ENCODE peak calls at places on chromosomes 1 and 21, in five cellular contexts. P, Z, F, J and G are unnamed samples.

GRCh38 chr1:235649722-235650163 is at the start of gene GNG4:
- DNase-seq in F (no peak), Z (peak), J (peak), P (no peak), G (no peak)

GRCh38 chr21:42133131-42133530 is 62.0 kb downstream of the UMODL1 start:
- DNase-seq in J (no peak), Z (no peak), F (no peak), P (no peak), G (no peak)

GRCh38 chr1:177444997-177445746 is 274.4 kb downstream of the BRINP2 start:
- DNase-seq in J (no peak), P (peak), F (no peak), Z (no peak), G (no peak)

GRCh38 chr1:47679826-47680225 is 242.0 kb downstream of the FOXD2 start:
- DNase-seq in Z (no peak), P (no peak), J (no peak), F (no peak), G (no peak)

GRCh38 chr1:155307247-155307740 is 1.4 kb upstream of the FDPS start:
- DNase-seq in Z (no peak), J (peak), F (no peak), P (no peak), G (no peak)

GRCh38 chr1:236685205-236685916 is 938 bp upstream of the ACTN2 start:
- DNase-seq in P (peak), F (no peak), J (no peak), Z (no peak), G (no peak)

GRCh38 chr1:219088778-219089557 is 84.7 kb upstream of the LYPLAL1 start:
- DNase-seq in J (peak), F (no peak), Z (no peak), P (peak), G (peak)

GRCh38 chr1:111195002-111195684 is 5.3 kb downstream of the DENND2D start:
- DNase-seq in P (no peak), Z (no peak), F (no peak), J (no peak), G (no peak)

GRCh38 chr1:192443616-192444015 is 126.8 kb downstream of the RGS21 start:
- DNase-seq in P (no peak), J (no peak), Z (no peak), F (no peak), G (no peak)

GRCh38 chr1:178684542-178685000 is 40.5 kb upstream of the RALGPS2 start:
- DNase-seq in P (peak), F (no peak), J (peak), Z (no peak), G (peak)

GRCh38 chr1:180123463-180123936 is 31.2 kb upstream of the QSOX1 start:
- DNase-seq in P (no peak), J (no peak), F (no peak), Z (no peak), G (no peak)

GRCh38 chr1:206430031-206430983 is 40.0 kb upstream of the IKBKE start:
- DNase-seq in Z (no peak), F (no peak), P (no peak), J (no peak), G (peak)

GRCh38 chr21:44701541-44701940 is 4.6 kb downstream of the KRTAP10-12 start:
- DNase-seq in J (no peak), P (no peak), Z (no peak), F (no peak), G (no peak)

GRCh38 chr1:165900576-165901380 is 73.4 kb downstream of the UCK2 start:
- DNase-seq in Z (peak), P (no peak), F (no peak), J (no peak), G (no peak)

GRCh38 chr1:24411963-24412362 is 1.6 kb downstream of the STPG1 start:
- DNase-seq in F (no peak), P (no peak), J (peak), Z (no peak), G (no peak)

GRCh38 chr1:204712718-204713430 is 27.3 kb upstream of the LRRN2 start:
- DNase-seq in Z (no peak), F (no peak), P (no peak), J (no peak), G (no peak)

GRCh38 chr1:117883620-117884019 is 45.8 kb downstream of the GDAP2 start:
- DNase-seq in P (no peak), Z (no peak), F (no peak), J (no peak), G (no peak)

GRCh38 chr1:18192182-18192581 is 84.6 kb downstream of the IGSF21 start:
- DNase-seq in P (no peak), F (no peak), J (no peak), Z (no peak), G (no peak)

GRCh38 chr1:214002472-214002871 is 14.7 kb downstream of the PROX1 start:
- DNase-seq in F (no peak), J (no peak), Z (no peak), P (no peak), G (no peak)